ENCODE peak calls at places on chromosomes 7 and 10, in five cellular contexts. V, J, U, P and N are unnamed samples. For H3K4me1 and H3K9me3, the result is how much of the 10 kb centered on the place peaks cover.

GRCh38 chr7:82312646-82313045 is 130.9 kb downstream of the CACNA2D1 start:
- DNase-seq in V (no peak), J (no peak), U (no peak), P (no peak), N (no peak)

GRCh38 chr7:21426958-21427860 is 674 bp upstream of the SP4 start:
- DNase-seq in V (peak), J (peak), U (peak), P (peak), N (peak)

GRCh38 chr7:102450242-102450641 is 14.4 kb downstream of the ALKBH4 start:
- DNase-seq in V (peak), J (no peak), U (peak), P (no peak), N (no peak)

GRCh38 chr10:97243836-97244235 is 48.6 kb downstream of the ARHGAP19 start:
- DNase-seq in V (no peak), J (no peak), U (no peak), P (no peak), N (no peak)

GRCh38 chr7:101953248-101953819 is 135.9 kb downstream of the CUX1 start:
- DNase-seq in V (no peak), J (peak), U (no peak), P (no peak), N (no peak)

GRCh38 chr7:149104214-149104613 is 13.7 kb upstream of the ZNF786 start:
- DNase-seq in V (no peak), J (no peak), U (no peak), P (no peak), N (no peak)

GRCh38 chr10:28948045-28948444 is 270.7 kb downstream of the BAMBI start:
- DNase-seq in V (no peak), J (no peak), U (no peak), P (no peak), N (no peak)

GRCh38 chr7:78197447-78197846 is 398.9 kb downstream of the PHTF2 start:
- DNase-seq in V (no peak), J (no peak), U (no peak), P (no peak), N (no peak)

GRCh38 chr7:82291931-82292330 is 151.6 kb downstream of the CACNA2D1 start:
- DNase-seq in V (no peak), J (no peak), U (no peak), P (no peak), N (no peak)

GRCh38 chr7:140506788-140507464 is 27.6 kb upstream of the MKRN1 start:
- DNase-seq in V (no peak), J (peak), U (peak), P (no peak), N (peak)

GRCh38 chr7:157279973-157280841 is 56.6 kb upstream of the DNAJB6 start:
- DNase-seq in V (peak), J (no peak), U (no peak), P (peak), N (no peak)

GRCh38 chr7:707296-708000 is 19.1 kb upstream of the DNAAF5 start:
- DNase-seq in V (peak), J (peak), U (no peak), P (peak), N (no peak)

GRCh38 chr10:62040896-62041295 is 139.4 kb downstream of the ARID5B start:
- DNase-seq in V (no peak), J (no peak), U (no peak), P (no peak), N (no peak)

GRCh38 chr7:77893813-77894212 is 95.2 kb downstream of the PHTF2 start:
- DNase-seq in V (no peak), J (no peak), U (no peak), P (no peak), N (no peak)

GRCh38 chr10:19097151-19097550 is 48.5 kb downstream of the MALRD1 start:
- DNase-seq in V (no peak), J (no peak), U (no peak), P (no peak), N (no peak)

GRCh38 chr7:23469961-23470250 is 385 bp downstream of the IGF2BP3 start:
- DNase-seq in V (no peak), J (no peak), U (no peak), P (no peak), N (no peak)

GRCh38 chr7:68929712-68930395 is 668.4 kb upstream of the AUTS2 start:
- DNase-seq in V (no peak), J (peak), U (no peak), P (no peak), N (no peak)

GRCh38 chr7:139431010-139431409 is 52.5 kb downstream of the KLRG2 start:
- DNase-seq in V (no peak), J (peak), U (no peak), P (no peak), N (peak)

GRCh38 chr10:48306265-48306869 is at the start of gene MAPK8:
- DNase-seq in V (peak), J (peak), U (peak), P (peak), N (peak)

GRCh38 chr10:44279376-44279775 is 105.5 kb downstream of the CXCL12 start:
- DNase-seq in V (no peak), J (no peak), U (no peak), P (no peak), N (no peak)

GRCh38 chr10:28200804-28201203 is 102.1 kb downstream of the MPP7 start:
- DNase-seq in V (no peak), J (no peak), U (no peak), P (no peak), N (no peak)

GRCh38 chr10:48493083-48493871 is 111.6 kb downstream of the ARHGAP22 start:
- DNase-seq in V (peak), J (no peak), U (peak), P (no peak), N (no peak)

GRCh38 chr10:27747096-27747451 is 1.5 kb upstream of the MKX start:
- DNase-seq in V (no peak), J (no peak), U (no peak), P (no peak), N (no peak)

GRCh38 chr7:52786174-52786573 is 249.3 kb upstream of the POM121L12 start:
- DNase-seq in V (no peak), J (no peak), U (no peak), P (no peak), N (no peak)

GRCh38 chr10:71737356-71738172 is 18.0 kb upstream of the C10orf105 start:
- DNase-seq in V (no peak), J (no peak), U (no peak), P (no peak), N (no peak)

GRCh38 chr10:71734797-71735196 is 15.2 kb upstream of the C10orf105 start:
- DNase-seq in V (no peak), J (no peak), U (no peak), P (no peak), N (no peak)

GRCh38 chr10:71735709-71736569 is 16.4 kb upstream of the C10orf105 start:
- DNase-seq in V (peak), J (no peak), U (no peak), P (no peak), N (no peak)

GRCh38 chr10:71739368-71739900 is 19.9 kb upstream of the C10orf105 start:
- DNase-seq in V (peak), J (no peak), U (no peak), P (peak), N (no peak)

DNA sequence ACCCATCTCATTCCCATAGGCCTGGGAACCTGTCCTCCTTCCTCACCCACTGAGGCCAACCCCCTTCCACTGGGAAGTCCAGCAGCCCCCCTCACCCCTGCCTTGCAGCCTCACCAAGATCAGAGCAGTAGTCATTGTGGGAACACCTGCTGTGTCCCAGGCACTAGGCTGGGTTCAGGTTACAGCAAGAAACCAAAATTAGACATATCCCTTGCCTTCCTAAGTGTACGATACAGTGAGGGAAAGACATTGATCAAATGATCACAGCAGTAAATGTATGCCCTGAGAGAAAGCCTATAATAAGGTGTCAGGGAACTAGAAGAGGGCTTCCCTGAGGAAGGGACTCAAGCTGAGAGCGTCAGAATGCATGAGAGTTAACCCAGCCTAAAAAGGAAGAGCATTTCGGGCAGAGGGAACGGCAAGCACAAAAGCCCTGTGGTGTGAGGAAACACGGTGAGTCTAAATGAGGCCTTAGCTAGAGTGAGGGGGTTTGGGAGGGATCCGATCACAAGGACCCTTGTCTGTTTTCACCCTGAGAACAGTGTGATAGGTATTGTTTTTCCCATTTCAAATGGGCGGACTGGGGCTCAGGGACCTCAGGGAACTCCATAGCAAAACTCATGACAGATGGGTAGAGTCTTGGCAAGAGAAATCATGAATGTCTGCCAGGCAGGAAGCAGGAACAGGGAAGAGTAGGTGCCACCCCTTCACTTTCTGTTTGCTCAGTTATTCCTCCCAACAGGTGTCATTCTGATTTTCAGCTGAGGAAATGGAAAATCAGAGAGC is 17.2 kb upstream of the C10orf105 start:
- DNase-seq in V (no peak), J (no peak), U (no peak), P (no peak), N (no peak)
- H3K4me1 ChIP-seq in V (under half), J (under half), U (under half), P (under half), N (under half)

GRCh38 chr10:98331888-98332287 is 63.9 kb upstream of the LOXL4 start:
- DNase-seq in V (no peak), J (no peak), U (no peak), P (peak), N (no peak)
- TF ChIP-seq CTCF in V (peak), J (peak), U (peak), P (no peak), N (no peak)

DNA sequence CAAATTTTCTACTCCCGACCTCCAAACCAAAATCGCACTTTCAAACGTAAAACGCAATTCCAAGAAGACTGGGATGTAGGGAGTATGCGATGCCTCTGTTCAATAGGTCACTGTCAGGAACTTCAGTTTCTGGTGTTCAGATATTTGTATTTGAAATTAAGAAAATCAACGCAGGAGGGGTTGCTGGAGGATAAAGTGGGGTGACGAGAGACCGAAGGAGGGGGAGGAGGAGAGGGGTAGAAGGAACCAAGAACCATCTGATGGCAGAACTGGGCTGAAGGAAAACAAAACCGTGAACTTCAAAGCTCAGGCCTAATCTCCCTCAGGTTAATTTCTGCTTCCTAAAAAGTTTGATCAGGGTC is 293.8 kb upstream of the NFE2L3 start:
- DNase-seq in V (no peak), J (no peak), U (no peak), P (no peak), N (no peak)
- H3K9me3 ChIP-seq in V (half or more), J (under half), U (under half), P (under half), N (under half)

GRCh38 chr7:132386249-132386681 is 190.0 kb downstream of the PLXNA4 start:
- DNase-seq in V (peak), J (peak), U (no peak), P (peak), N (no peak)

GRCh38 chr7:132383962-132384361 is 192.3 kb downstream of the PLXNA4 start:
- DNase-seq in V (peak), J (no peak), U (no peak), P (no peak), N (no peak)

GRCh38 chr7:132392713-132393112 is 183.6 kb downstream of the PLXNA4 start:
- DNase-seq in V (peak), J (no peak), U (no peak), P (no peak), N (no peak)

GRCh38 chr7:132390705-132391104 is 185.6 kb downstream of the PLXNA4 start:
- DNase-seq in V (no peak), J (peak), U (no peak), P (no peak), N (no peak)

DNA sequence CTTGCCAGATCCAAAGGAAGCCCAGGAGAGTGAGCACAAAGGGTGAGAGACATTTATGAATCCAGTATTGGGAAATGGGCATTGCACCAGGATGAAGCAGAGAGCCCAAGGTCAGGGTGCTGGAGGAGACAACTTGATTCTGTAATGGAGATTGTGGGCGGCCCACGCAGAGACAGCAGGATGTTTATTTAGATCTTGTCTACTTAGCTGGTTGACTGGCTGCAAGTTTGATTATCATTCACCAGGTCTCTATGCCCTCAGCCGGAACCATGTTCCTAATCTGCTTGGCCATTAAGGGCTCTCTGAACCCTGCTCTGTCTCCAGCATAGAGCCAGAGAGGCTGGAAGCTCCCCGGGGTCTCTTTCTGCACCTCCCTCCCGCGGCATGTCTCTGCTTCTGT is 188.7 kb downstream of the PLXNA4 start:
- DNase-seq in V (peak), J (no peak), U (no peak), P (no peak), N (no peak)
- H3K4me1 ChIP-seq in V (under half), J (under half), U (under half), P (under half), N (under half)

GRCh38 chr10:82736305-82736704 is 861.3 kb downstream of the NRG3 start:
- DNase-seq in V (no peak), J (no peak), U (no peak), P (no peak), N (no peak)
- TF ChIP-seq CTCF in V (no peak), J (no peak), U (no peak), P (no peak), N (no peak)

GRCh38 chr10:131079314-131079713 is 232.2 kb downstream of the TCERG1L start:
- DNase-seq in V (peak), J (no peak), U (no peak), P (no peak), N (no peak)
- H3K9me3 ChIP-seq in V (under half), J (under half), U (under half), P (under half), N (under half)